ENCODE peak calls at places on chromosomes 16 and 17, in six cellular contexts. F is foreskin fibroblast, P is Calu3, H is GM12865, Y is endothelial cell, K is nephron progenitor cell. R is an unnamed sample.
A peak's percentile ranks its signal among the peaks of the same experiment; 100 is the strongest.

GRCh38 chr17:6713130-6713917 is at the start of gene SLC13A5:
- DNase-seq in F (no peak), P (peak; percentile 48), H (no peak), Y (peak; percentile 69), K (peak; percentile 82), R (peak; percentile 62)

GRCh38 chr17:31575043-31575442 is 183.6 kb downstream of the RAB11FIP4 start:
- DNase-seq in F (no peak), P (no peak), H (no peak), Y (no peak), K (no peak), R (peak; percentile 13)

GRCh38 chr17:77306790-77307478 is 166.2 kb downstream of the SEC14L1 start:
- DNase-seq in F (no peak), P (no peak), H (no peak), Y (no peak), K (no peak), R (no peak)

GRCh38 chr16:48384982-48385271 is 286 bp downstream of the SIAH1 start:
- DNase-seq in F (no peak), P (no peak), H (no peak), Y (no peak), K (peak; percentile 75), R (peak; percentile 77)

GRCh38 chr17:298791-299450 is 53.7 kb downstream of the RPH3AL start:
- DNase-seq in F (no peak), P (no peak), H (no peak), Y (no peak), K (no peak), R (no peak)

GRCh38 chr16:4389051-4389955 is 17.7 kb downstream of the VASN start:
- DNase-seq in F (no peak), P (no peak), H (no peak), Y (no peak), K (no peak), R (no peak)

GRCh38 chr17:30021708-30022317 is 80.4 kb downstream of the EFCAB5 start:
- DNase-seq in F (peak; percentile 24), P (peak; percentile 41), H (peak; percentile 66), Y (peak; percentile 30), K (peak; percentile 14), R (peak; percentile 45)

GRCh38 chr16:67969286-67970039 is 1.0 kb upstream of the SLC12A4 start:
- DNase-seq in F (no peak), P (no peak), H (no peak), Y (no peak), K (peak; percentile 31), R (peak; percentile 60)

GRCh38 chr17:4849011-4849536 is 15.9 kb downstream of the MINK1 start:
- DNase-seq in F (no peak), P (peak; percentile 38), H (no peak), Y (no peak), K (no peak), R (no peak)

GRCh38 chr17:19365833-19366636 is 3.5 kb upstream of the B9D1 start:
- DNase-seq in F (no peak), P (no peak), H (no peak), Y (no peak), K (no peak), R (no peak)

GRCh38 chr17:27455914-27456680 is at the start of gene KSR1:
- DNase-seq in F (peak; percentile 42), P (peak; percentile 82), H (peak; percentile 90), Y (peak; percentile 80), K (peak; percentile 87), R (peak; percentile 94)

GRCh38 chr16:26795184-26795583 is 271.5 kb upstream of the C16orf82 start:
- DNase-seq in F (no peak), P (no peak), H (peak; percentile 24), Y (peak; percentile 5), K (no peak), R (no peak)

GRCh38 chr17:77963441-77963840 is 4.9 kb downstream of the TNRC6C start:
- DNase-seq in F (peak; percentile 85), P (no peak), H (no peak), Y (no peak), K (no peak), R (no peak)

GRCh38 chr17:73591278-73592078 is 52.8 kb downstream of the SDK2 start:
- DNase-seq in F (no peak), P (no peak), H (peak; percentile 63), Y (no peak), K (no peak), R (peak; percentile 62)

GRCh38 chr17:14302421-14303099 is 1.7 kb downstream of the HS3ST3B1 start:
- DNase-seq in F (peak; percentile 86), P (peak; percentile 82), H (peak; percentile 78), Y (peak; percentile 93), K (peak; percentile 89), R (peak; percentile 88)

GRCh38 chr17:49548051-49548505 is 27.6 kb upstream of the NXPH3 start:
- DNase-seq in F (no peak), P (no peak), H (no peak), Y (no peak), K (no peak), R (no peak)

GRCh38 chr17:67056746-67057490 is 12.6 kb downstream of the CACNG1 start:
- DNase-seq in F (no peak), P (no peak), H (no peak), Y (no peak), K (no peak), R (no peak)

GRCh38 chr16:58126451-58126968 is 2.7 kb downstream of the CFAP20 start:
- DNase-seq in F (no peak), P (no peak), H (no peak), Y (no peak), K (no peak), R (no peak)

GRCh38 chr16:58128181-58128631 is 975 bp downstream of the CFAP20 start:
- DNase-seq in F (no peak), P (no peak), H (no peak), Y (no peak), K (no peak), R (no peak)

GRCh38 chr16:58127033-58127556 is 2.1 kb downstream of the CFAP20 start:
- DNase-seq in F (peak; percentile 34), P (no peak), H (peak; percentile 46), Y (no peak), K (no peak), R (no peak)

GRCh38 chr16:58128721-58129096 is 472 bp downstream of the CFAP20 start:
- DNase-seq in F (no peak), P (peak; percentile 28), H (peak; percentile 50), Y (peak; percentile 34), K (peak; percentile 66), R (no peak)

GRCh38 chr16:58127634-58128033 is 1.5 kb downstream of the CFAP20 start:
- DNase-seq in F (no peak), P (no peak), H (no peak), Y (no peak), K (no peak), R (no peak)
- TF ChIP-seq CTCF in F (peak; percentile 29), P (no peak), H (no peak), Y (no peak), K (no peak), R (no peak)

GRCh38 chr16:89374393-89374948 is 115.9 kb downstream of the ANKRD11 start:
- DNase-seq in F (no peak), P (no peak), H (no peak), Y (no peak), K (peak; percentile 35), R (no peak)
- TF ChIP-seq CTCF in F (no peak), P (no peak), H (no peak), Y (no peak), K (no peak), R (no peak)

GRCh38 chr17:64017381-64017980 is 3.0 kb downstream of the ICAM2 start:
- DNase-seq in F (no peak), P (no peak), H (no peak), Y (no peak), K (no peak), R (no peak)

GRCh38 chr17:64022631-64023063 is 2.2 kb upstream of the ICAM2 start:
- DNase-seq in F (no peak), P (no peak), H (no peak), Y (no peak), K (no peak), R (no peak)

GRCh38 chr17:64019486-64020067 is 856 bp downstream of the ICAM2 start:
- DNase-seq in F (no peak), P (no peak), H (no peak), Y (no peak), K (no peak), R (no peak)

GRCh38 chr17:64016974-64017373 is 3.5 kb downstream of the ICAM2 start:
- DNase-seq in F (no peak), P (no peak), H (no peak), Y (no peak), K (no peak), R (no peak)

DNA sequence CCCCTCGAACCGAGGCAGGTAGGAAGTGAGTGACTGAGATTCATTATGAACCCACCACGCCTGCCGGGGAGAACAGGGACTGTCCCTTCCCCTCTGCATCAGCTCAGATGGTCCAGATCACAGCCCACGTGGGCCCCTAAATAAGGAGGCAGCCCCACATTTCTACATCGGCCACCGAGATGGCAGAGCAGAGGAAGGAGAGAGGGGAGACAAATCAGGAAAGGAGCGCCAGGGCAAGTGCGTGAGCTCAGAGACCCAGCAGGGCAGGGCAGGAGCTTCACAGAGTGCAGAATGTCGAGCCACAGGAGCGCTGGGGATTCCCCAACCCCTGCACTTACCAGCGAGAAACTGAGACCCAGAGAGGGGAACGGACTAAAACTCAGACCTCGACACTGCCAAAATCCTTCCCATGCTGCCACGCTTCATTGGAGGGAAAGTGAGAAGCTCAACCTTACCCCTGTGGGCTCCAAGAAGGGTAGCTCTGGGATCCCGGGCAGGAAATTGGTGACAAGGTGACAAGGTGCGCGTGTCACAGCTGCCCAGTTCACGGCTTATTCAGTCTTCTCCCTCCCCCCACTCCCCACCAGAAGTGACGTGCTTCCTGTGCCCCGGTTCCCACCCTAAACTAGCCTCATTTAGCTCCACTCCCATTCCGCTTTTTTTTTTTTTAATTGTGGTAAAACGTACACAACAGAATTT is at the start of gene ICAM2:
- DNase-seq in F (no peak), P (no peak), H (peak; percentile 96), Y (no peak), K (no peak), R (peak; percentile 74)
- TF ChIP-seq CTCF in F (no peak), P (no peak), H (no peak), Y (no peak), K (no peak), R (no peak)

GRCh38 chr16:56896244-56896643 is 31.2 kb downstream of the SLC12A3 start:
- DNase-seq in F (no peak), P (no peak), H (no peak), Y (no peak), K (no peak), R (no peak)

GRCh38 chr16:56898847-56899246 is 33.1 kb upstream of the HERPUD1 start:
- DNase-seq in F (no peak), P (no peak), H (peak; percentile 86), Y (no peak), K (no peak), R (peak; percentile 70)

GRCh38 chr16:56894331-56894917 is 29.4 kb downstream of the SLC12A3 start:
- DNase-seq in F (no peak), P (no peak), H (no peak), Y (no peak), K (no peak), R (no peak)

GRCh38 chr16:56897026-56897799 is 32.2 kb downstream of the SLC12A3 start:
- DNase-seq in F (no peak), P (no peak), H (no peak), Y (no peak), K (no peak), R (no peak)

DNA sequence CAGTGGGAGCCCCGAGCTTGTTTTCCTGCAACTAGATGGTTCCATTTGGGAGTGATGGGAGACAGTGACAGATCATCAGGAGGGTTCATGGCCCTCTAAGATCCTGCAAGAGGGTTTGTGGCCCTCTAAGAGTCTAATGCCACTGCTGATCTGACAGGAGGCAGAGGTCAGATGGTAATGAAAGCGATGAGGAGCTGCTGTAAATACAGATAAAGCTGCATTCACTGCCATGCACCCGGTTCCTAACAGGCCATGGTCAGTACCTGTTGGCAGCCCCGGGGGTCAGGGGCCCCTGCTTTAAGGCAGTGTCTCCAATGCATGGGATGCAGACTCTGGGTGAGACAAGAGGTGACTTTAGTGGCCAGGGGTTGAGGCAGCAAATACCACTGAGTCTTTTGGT is 30.8 kb downstream of the SLC12A3 start:
- DNase-seq in F (no peak), P (no peak), H (no peak), Y (no peak), K (no peak), R (no peak)
- TF ChIP-seq CTCF in F (no peak), P (no peak), H (no peak), Y (no peak), K (no peak), R (no peak)

R was measured in GM13976.